ENCODE peak calls at places on chromosomes 7 and 10, in five cellular contexts. Z is uterus, B is astrocyte, U is SK-N-SH, H is hepatocyte. K is an unnamed sample. For H3K36me3 and H3K27me3, the result is how much of the 10 kb centered on the place peaks cover.

GRCh38 chr10:24718031-24718855 is 5.4 kb downstream of the ARHGAP21 start:
- DNase-seq in Z (no peak), B (peak), U (no peak), H (no peak), K (peak)

GRCh38 chr10:37146443-37146842 is 21.0 kb downstream of the ANKRD30A start:
- DNase-seq in Z (no peak), B (no peak), U (no peak), H (no peak), K (no peak)

GRCh38 chr10:70699659-70700174 is 27.4 kb downstream of the ADAMTS14 start:
- DNase-seq in Z (no peak), B (no peak), U (peak), H (peak), K (no peak)

GRCh38 chr10:14481752-14482151 is 151.0 kb upstream of the FRMD4A start:
- DNase-seq in Z (no peak), B (peak), U (no peak), H (no peak), K (no peak)

GRCh38 chr7:39271386-39271785 is 293.7 kb downstream of the POU6F2 start:
- DNase-seq in Z (no peak), B (no peak), U (peak), H (peak), K (peak)

GRCh38 chr10:59322131-59322530 is 40.2 kb downstream of the FAM13C start:
- DNase-seq in Z (no peak), B (no peak), U (no peak), H (peak), K (no peak)

GRCh38 chr10:79181680-79182079 is 112.9 kb downstream of the ZMIZ1 start:
- DNase-seq in Z (no peak), B (no peak), U (no peak), H (no peak), K (no peak)

GRCh38 chr10:79127151-79127961 is 58.6 kb downstream of the ZMIZ1 start:
- DNase-seq in Z (peak), B (peak), U (no peak), H (peak), K (peak)

GRCh38 chr10:102133373-102134195 is 744 bp downstream of the PPRC1 start:
- DNase-seq in Z (peak), B (peak), U (peak), H (peak), K (peak)

GRCh38 chr7:55387062-55387965 is 22.2 kb downstream of the LANCL2 start:
- DNase-seq in Z (no peak), B (no peak), U (no peak), H (no peak), K (no peak)

GRCh38 chr10:105950410-105950809 is 1214.1 kb downstream of the SORCS1 start:
- DNase-seq in Z (no peak), B (no peak), U (peak), H (peak), K (peak)

GRCh38 chr7:49166441-49166840 is 242.1 kb downstream of the CDC14C start:
- DNase-seq in Z (no peak), B (no peak), U (peak), H (no peak), K (no peak)

GRCh38 chr7:42790196-42790595 is 121.7 kb downstream of the C7orf25 start:
- DNase-seq in Z (no peak), B (peak), U (no peak), H (no peak), K (no peak)

GRCh38 chr7:128936798-128937197 is 929 bp upstream of the IRF5 start:
- DNase-seq in Z (no peak), B (no peak), U (no peak), H (no peak), K (no peak)

GRCh38 chr10:31194986-31195385 is 124.0 kb upstream of the ZEB1 start:
- DNase-seq in Z (no peak), B (peak), U (peak), H (no peak), K (no peak)

GRCh38 chr7:149685455-149685854 is 87.9 kb downstream of the ZNF467 start:
- DNase-seq in Z (no peak), B (no peak), U (no peak), H (no peak), K (no peak)

GRCh38 chr7:20310963-20311742 is 19.5 kb upstream of the ITGB8 start:
- DNase-seq in Z (no peak), B (no peak), U (no peak), H (peak), K (no peak)

GRCh38 chr10:34437897-34438296 is 377.2 kb downstream of the PARD3 start:
- DNase-seq in Z (no peak), B (no peak), U (no peak), H (no peak), K (no peak)

GRCh38 chr7:43625453-43625852 is 42.5 kb downstream of the STK17A start:
- DNase-seq in Z (no peak), B (no peak), U (no peak), H (no peak), K (no peak)

GRCh38 chr7:36217961-36218284 is 64.9 kb downstream of the EEPD1 start:
- DNase-seq in Z (no peak), B (no peak), U (no peak), H (no peak), K (no peak)

GRCh38 chr10:77798940-77799339 is 127.6 kb downstream of the DLG5 start:
- DNase-seq in Z (no peak), B (no peak), U (no peak), H (no peak), K (no peak)

GRCh38 chr7:138970979-138971378 is 10.2 kb downstream of the KIAA1549 start:
- DNase-seq in Z (no peak), B (no peak), U (no peak), H (no peak), K (no peak)

GRCh38 chr7:44215531-44215930 is 14.8 kb downstream of the YKT6 start:
- DNase-seq in Z (no peak), B (no peak), U (peak), H (no peak), K (no peak)

GRCh38 chr7:128113839-128114238 is 82.6 kb upstream of the LRRC4 start:
- DNase-seq in Z (no peak), B (no peak), U (no peak), H (no peak), K (no peak)

GRCh38 chr10:112520864-112521263 is 73.8 kb downstream of the VTI1A start:
- DNase-seq in Z (no peak), B (no peak), U (no peak), H (no peak), K (no peak)

GRCh38 chr7:99278180-99278579 is 5.5 kb downstream of the MYH16 start:
- DNase-seq in Z (no peak), B (no peak), U (no peak), H (no peak), K (no peak)

GRCh38 chr7:2156756-2157472 is 75.8 kb downstream of the MAD1L1 start:
- DNase-seq in Z (no peak), B (no peak), U (no peak), H (no peak), K (no peak)

GRCh38 chr7:151665363-151665762 is 145.7 kb upstream of the RHEB start:
- DNase-seq in Z (peak), B (peak), U (no peak), H (peak), K (peak)
- H3K4me3 ChIP-seq in Z (no peak), B (no peak), U (no peak), H (no peak), K (no peak)

GRCh38 chr7:152136623-152137022 is 111.1 kb downstream of the GALNT11 start:
- DNase-seq in Z (peak), B (peak), U (no peak), H (peak), K (no peak)

GRCh38 chr7:152132812-152133211 is 107.3 kb downstream of the GALNT11 start:
- DNase-seq in Z (no peak), B (no peak), U (peak), H (no peak), K (no peak)

GRCh38 chr7:152131981-152132494 is 106.6 kb downstream of the GALNT11 start:
- DNase-seq in Z (no peak), B (no peak), U (no peak), H (no peak), K (no peak)

GRCh38 chr7:152130658-152131590 is 105.5 kb downstream of the GALNT11 start:
- DNase-seq in Z (no peak), B (no peak), U (peak), H (no peak), K (no peak)

DNA sequence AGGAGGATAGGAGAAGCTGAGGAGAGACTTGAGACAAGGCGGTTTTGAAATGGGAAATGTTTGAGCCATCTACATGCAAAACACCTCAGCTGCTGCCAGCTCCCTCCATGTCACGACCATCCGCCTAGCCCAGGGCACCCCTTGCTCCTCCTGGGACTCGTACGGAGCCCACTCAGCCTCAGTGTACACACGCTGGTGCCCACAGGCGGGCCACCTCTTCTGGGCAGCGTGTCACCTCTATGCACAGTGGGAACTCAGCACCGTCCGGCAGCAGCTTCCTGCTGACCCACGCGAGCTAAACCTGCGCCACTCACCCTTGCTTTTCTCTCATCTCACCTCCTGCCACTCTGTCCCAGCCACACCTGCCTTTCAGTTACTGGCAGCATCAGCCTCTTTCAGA is 108.3 kb downstream of the GALNT11 start:
- DNase-seq in Z (no peak), B (no peak), U (no peak), H (no peak), K (no peak)
- H3K36me3 ChIP-seq in Z (under half), B (under half), U (half or more), H (under half), K (under half)

GRCh38 chr7:151891182-151891581 is 14.3 kb upstream of the PRKAG2 start:
- DNase-seq in Z (no peak), B (no peak), U (peak), H (no peak), K (no peak)

GRCh38 chr7:151893405-151893923 is 16.5 kb upstream of the PRKAG2 start:
- DNase-seq in Z (no peak), B (no peak), U (no peak), H (no peak), K (no peak)

GRCh38 chr7:151889406-151890354 is 12.8 kb upstream of the PRKAG2 start:
- DNase-seq in Z (no peak), B (no peak), U (no peak), H (no peak), K (no peak)

GRCh38 chr7:151890355-151891004 is 13.6 kb upstream of the PRKAG2 start:
- DNase-seq in Z (no peak), B (no peak), U (no peak), H (no peak), K (no peak)

GRCh38 chr7:151891753-151892152 is 14.8 kb upstream of the PRKAG2 start:
- DNase-seq in Z (no peak), B (no peak), U (no peak), H (no peak), K (no peak)
- H3K27me3 ChIP-seq in Z (under half), B (under half), U (half or more), H (under half), K (under half)

DNA sequence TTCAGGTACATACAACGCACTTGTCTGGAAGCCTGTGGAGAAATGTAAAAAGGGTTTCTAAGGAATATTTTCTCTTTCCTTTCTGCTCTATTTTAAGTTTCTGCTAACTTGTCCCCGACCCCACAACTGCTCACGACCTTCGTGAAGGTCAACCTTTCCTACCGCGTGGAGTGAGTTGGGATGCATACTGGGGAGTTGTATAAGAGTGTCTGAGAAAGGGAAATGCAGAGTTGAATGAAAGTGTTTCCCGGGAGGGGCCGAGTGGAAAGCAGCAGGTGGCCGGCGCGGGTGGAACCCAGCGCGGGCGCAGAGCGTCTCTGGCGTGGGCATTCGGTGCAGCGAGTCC is 17.9 kb upstream of the ACBD5 start:
- DNase-seq in Z (no peak), B (no peak), U (no peak), H (no peak), K (no peak)
- H3K4me3 ChIP-seq in Z (peak), B (peak), U (no peak), H (peak), K (peak)

K was measured in MG63.